ENCODE peak calls at places on chromosomes 6 and 20, in eight cellular contexts. A, P, N, R, H, C, U and L are unnamed samples.

GRCh38 chr20:9705722-9706476 is 133.0 kb downstream of the PAK5 start:
- DNase-seq in R (peak), U (no peak), A (no peak), P (no peak), C (no peak), H (no peak), N (no peak), L (no peak)

GRCh38 chr6:156980515-156980914 is 203.3 kb downstream of the ARID1B start:
- DNase-seq in A (no peak), C (no peak), U (no peak), H (no peak), R (no peak), P (no peak), N (no peak), L (no peak)

GRCh38 chr6:135163440-135163738 is 17.7 kb upstream of the MYB start:
- DNase-seq in U (no peak), H (no peak), N (peak), R (peak), C (peak), P (no peak), A (no peak), L (peak)

GRCh38 chr6:2952557-2953095 is 18.7 kb downstream of the SERPINB6 start:
- DNase-seq in N (peak), A (peak), R (peak), H (peak), C (no peak), P (peak), U (peak), L (peak)

GRCh38 chr20:48898210-48898609 is 23.3 kb upstream of the ARFGEF2 start:
- DNase-seq in C (no peak), N (no peak), A (no peak), R (no peak), H (no peak), U (peak), P (peak), L (no peak)

GRCh38 chr6:69722683-69723082 is 74.1 kb downstream of the LMBRD1 start:
- DNase-seq in H (no peak), U (no peak), P (no peak), N (no peak), A (no peak), C (no peak), R (no peak), L (no peak)

GRCh38 chr6:68719761-68720160 is 84.7 kb downstream of the ADGRB3 start:
- DNase-seq in H (no peak), C (no peak), N (no peak), R (no peak), A (no peak), P (no peak), U (no peak), L (no peak)

GRCh38 chr6:14711056-14711703 is 534.7 kb upstream of the JARID2 start:
- DNase-seq in H (no peak), U (no peak), C (peak), R (peak), P (peak), A (peak), N (peak), L (peak)

GRCh38 chr20:9886227-9886626 is 47.4 kb upstream of the PAK5 start:
- DNase-seq in C (no peak), A (no peak), U (no peak), P (no peak), R (no peak), H (no peak), N (no peak), L (no peak)